ENCODE peak calls at places on chromosomes 2 and 18, in four cellular contexts. X is activated CD8-positive, alpha-beta memory T cell treated with anti-CD3 and anti-CD28 coated beads, Interleukin-2, amount 10 ng/mL, durations not matched to agents 7 days and 5 days; V is NCI-H748 treated with DMSO at 0.1 percent for 48 hours; K is NCI-H1417. Y is an unnamed sample.

GRCh38 chr2:120476141-120476540 is 130.2 kb downstream of the INHBB start:
- DNase-seq in X (no peak), V (no peak), K (no peak), Y (no peak)

GRCh38 chr2:110853516-110853915 is 121.1 kb downstream of the ACOXL start:
- DNase-seq in X (peak), V (no peak), K (peak), Y (peak)

GRCh38 chr2:211599146-211599545 is 939.5 kb downstream of the ERBB4 start:
- DNase-seq in X (no peak), V (no peak), K (no peak), Y (no peak)

GRCh38 chr18:76483780-76484179 is 11.3 kb downstream of the ZNF516 start:
- DNase-seq in X (no peak), V (no peak), K (no peak), Y (no peak)

GRCh38 chr18:77439888-77440287 is 190.2 kb downstream of the GALR1 start:
- DNase-seq in X (no peak), V (no peak), K (no peak), Y (no peak)

GRCh38 chr2:30165050-30165520 is 18.3 kb downstream of the YPEL5 start:
- DNase-seq in X (peak), V (peak), K (peak), Y (peak)

GRCh38 chr2:25054720-25055119 is 12.8 kb downstream of the EFR3B start:
- DNase-seq in X (no peak), V (no peak), K (no peak), Y (no peak)

GRCh38 chr2:191846787-191847620 is at the start of gene CAVIN2:
- DNase-seq in X (no peak), V (no peak), K (no peak), Y (no peak)

GRCh38 chr18:25594351-25594750 is 242.4 kb upstream of the ZNF521 start:
- DNase-seq in X (no peak), V (no peak), K (no peak), Y (no peak)

GRCh38 chr2:83051538-83052192 is 1407.4 kb downstream of the SUCLG1 start:
- DNase-seq in X (no peak), V (no peak), K (no peak), Y (no peak)

GRCh38 chr2:232479341-232480200 is 8.1 kb downstream of the ECEL1 start:
- DNase-seq in X (no peak), V (no peak), K (no peak), Y (no peak)

GRCh38 chr2:180125245-180125962 is 118.3 kb upstream of the CWC22 start:
- DNase-seq in X (peak), V (peak), K (peak), Y (peak)

GRCh38 chr18:35083174-35083712 is 42.0 kb downstream of the MAPRE2 start:
- DNase-seq in X (no peak), V (no peak), K (no peak), Y (no peak)

GRCh38 chr2:239283288-239283945 is 117.4 kb downstream of the HDAC4 start:
- DNase-seq in X (no peak), V (no peak), K (no peak), Y (no peak)

GRCh38 chr2:30382995-30383394 is 64.1 kb upstream of the LCLAT1 start:
- DNase-seq in X (no peak), V (peak), K (peak), Y (no peak)

GRCh38 chr2:105834931-105835330 is 90.2 kb downstream of the NCK2 start:
- DNase-seq in X (no peak), V (no peak), K (no peak), Y (no peak)

GRCh38 chr2:9774266-9774665 is 69.0 kb upstream of the TAF1B start:
- DNase-seq in X (no peak), V (no peak), K (no peak), Y (no peak)

GRCh38 chr2:30424231-30424630 is 22.8 kb upstream of the LCLAT1 start:
- DNase-seq in X (no peak), V (no peak), K (no peak), Y (no peak)

GRCh38 chr18:48059363-48060109 is 129.1 kb upstream of the SMAD2 start:
- DNase-seq in X (no peak), V (no peak), K (peak), Y (no peak)

GRCh38 chr2:6832995-6833604 is 32.6 kb downstream of the CMPK2 start:
- DNase-seq in X (no peak), V (no peak), K (no peak), Y (no peak)

GRCh38 chr2:170885130-170885791 is 43.8 kb upstream of the GORASP2 start:
- DNase-seq in X (no peak), V (no peak), K (no peak), Y (no peak)

GRCh38 chr2:86704482-86704971 is 15.6 kb upstream of the RMND5A start:
- DNase-seq in X (no peak), V (no peak), K (peak), Y (no peak)

GRCh38 chr2:60512063-60512622 is 41.3 kb downstream of the BCL11A start:
- DNase-seq in X (no peak), V (no peak), K (no peak), Y (no peak)

GRCh38 chr2:225487901-225488416 is 88.4 kb downstream of the NYAP2 start:
- DNase-seq in X (no peak), V (no peak), K (no peak), Y (no peak)

GRCh38 chr2:182359027-182360011 is 67.5 kb downstream of the PDE1A start:
- DNase-seq in X (no peak), V (no peak), K (no peak), Y (no peak)

GRCh38 chr2:176446718-176447414 is 177.6 kb downstream of the MTX2 start:
- DNase-seq in X (no peak), V (no peak), K (no peak), Y (no peak)

GRCh38 chr18:57819671-57820460 is 16.8 kb upstream of the ATP8B1 start:
- DNase-seq in X (no peak), V (no peak), K (peak), Y (no peak)

GRCh38 chr2:149000168-149000938 is 38.1 kb upstream of the LYPD6B start:
- DNase-seq in X (no peak), V (no peak), K (no peak), Y (no peak)

GRCh38 chr2:96913398-96914202 is 43.7 kb upstream of the SEMA4C start:
- DNase-seq in X (peak), V (no peak), K (no peak), Y (no peak)

GRCh38 chr2:71772510-71773172 is 319.3 kb downstream of the DYSF start:
- DNase-seq in X (no peak), V (no peak), K (no peak), Y (no peak)

GRCh38 chr2:121649652-121650553 is 641 bp upstream of the CLASP1 start:
- DNase-seq in X (peak), V (peak), K (peak), Y (peak)

GRCh38 chr2:75403991-75404428 is 156.7 kb downstream of the EVA1A start:
- DNase-seq in X (no peak), V (peak), K (peak), Y (no peak)